ENCODE peak calls at places on chromosomes 1 and 21, in four cellular contexts. I, W, S and Q are unnamed samples.

GRCh38 chr21:42343101-42343500 is 7.7 kb downstream of the TFF2 start:
- DNase-seq in I (no peak), W (no peak), S (no peak), Q (no peak)

GRCh38 chr1:39762550-39763540 is 8.3 kb downstream of the OXCT2 start:
- DNase-seq in I (no peak), W (no peak), S (no peak), Q (no peak)

GRCh38 chr21:34870246-34870645 is 178.9 kb downstream of the RUNX1 start:
- DNase-seq in I (no peak), W (no peak), S (no peak), Q (no peak)

GRCh38 chr1:195141294-195141693 is 1466.9 kb downstream of the KCNT2 start:
- DNase-seq in I (no peak), W (no peak), S (peak), Q (no peak)

GRCh38 chr1:116284819-116285390 is 88.1 kb upstream of the ATP1A1 start:
- DNase-seq in I (no peak), W (no peak), S (no peak), Q (no peak)

GRCh38 chr1:152050886-152051764 is 14.3 kb upstream of the S100A11 start:
- DNase-seq in I (no peak), W (peak), S (no peak), Q (no peak)

GRCh38 chr1:219963432-219963831 is 35.1 kb upstream of the SLC30A10 start:
- DNase-seq in I (peak), W (no peak), S (no peak), Q (no peak)

GRCh38 chr1:15027515-15027948 is 126.0 kb upstream of the TMEM51 start:
- DNase-seq in I (peak), W (peak), S (peak), Q (peak)

GRCh38 chr1:243230914-243231313 is 24.2 kb downstream of the CEP170 start:
- DNase-seq in I (peak), W (peak), S (no peak), Q (peak)

GRCh38 chr1:172680733-172681275 is 21.9 kb downstream of the FASLG start:
- DNase-seq in I (no peak), W (no peak), S (no peak), Q (no peak)

GRCh38 chr1:119535381-119535780 is 28.4 kb downstream of the HSD3B1 start:
- DNase-seq in I (no peak), W (no peak), S (no peak), Q (no peak)

GRCh38 chr1:74091371-74091770 is 106.6 kb downstream of the LRRIQ3 start:
- DNase-seq in I (no peak), W (no peak), S (no peak), Q (no peak)

GRCh38 chr1:2934173-2934540 is 87.1 kb upstream of the ACTRT2 start:
- DNase-seq in I (no peak), W (no peak), S (no peak), Q (no peak)
- TF ChIP-seq ELF1 in I (no peak), W (no peak), S (no peak), Q (no peak)

GRCh38 chr1:42369471-42369870 is 11.1 kb upstream of the RIMKLA start:
- DNase-seq in I (no peak), W (no peak), S (no peak), Q (no peak)
- TF ChIP-seq SIN3A in I (no peak), W (no peak), S (no peak), Q (no peak)

GRCh38 chr1:28830814-28831213 is 18.8 kb downstream of the OPRD1 start:
- DNase-seq in I (no peak), W (no peak), S (no peak), Q (peak)
- TF ChIP-seq ELF1 in I (no peak), W (no peak), S (no peak), Q (no peak)

GRCh38 chr1:12085643-12086260 is 22.6 kb downstream of the TNFRSF8 start:
- DNase-seq in I (no peak), W (peak), S (no peak), Q (no peak)

GRCh38 chr1:12091191-12091590 is 28.1 kb downstream of the TNFRSF8 start:
- DNase-seq in I (no peak), W (no peak), S (no peak), Q (no peak)

GRCh38 chr1:12090326-12090725 is 27.2 kb downstream of the TNFRSF8 start:
- DNase-seq in I (no peak), W (no peak), S (no peak), Q (no peak)

GRCh38 chr1:12088607-12089006 is 25.5 kb downstream of the TNFRSF8 start:
- DNase-seq in I (no peak), W (no peak), S (no peak), Q (no peak)

GRCh38 chr1:12087797-12088314 is 24.8 kb downstream of the TNFRSF8 start:
- DNase-seq in I (no peak), W (no peak), S (no peak), Q (no peak)
- TF ChIP-seq SIN3A in I (no peak), W (no peak), S (no peak), Q (no peak)

GRCh38 chr21:45154511-45155508 is 80.4 kb downstream of the ADARB1 start:
- DNase-seq in I (no peak), W (no peak), S (no peak), Q (peak)
- TF ChIP-seq ELF1 in I (no peak), W (no peak), S (no peak), Q (no peak)

GRCh38 chr1:108611984-108612383 is 48.9 kb downstream of the HENMT1 start:
- DNase-seq in I (no peak), W (no peak), S (no peak), Q (no peak)

GRCh38 chr1:108610073-108610472 is 50.2 kb downstream of the EEIG2 start:
- DNase-seq in I (no peak), W (no peak), S (no peak), Q (no peak)

GRCh38 chr1:108609483-108610066 is 49.7 kb downstream of the EEIG2 start:
- DNase-seq in I (no peak), W (no peak), S (no peak), Q (no peak)

GRCh38 chr1:108615544-108615943 is 45.3 kb downstream of the HENMT1 start:
- DNase-seq in I (no peak), W (no peak), S (no peak), Q (no peak)

GRCh38 chr1:108612496-108612895 is 48.4 kb downstream of the HENMT1 start:
- DNase-seq in I (no peak), W (no peak), S (no peak), Q (no peak)
- TF ChIP-seq SIN3A in I (no peak), W (no peak), S (no peak), Q (no peak)